ENCODE peak calls at places on chromosomes 2 and 18, in eight cellular contexts. One of them, this sample, is unnamed.

GRCh38 chr2:101704046-101704466 is 6.5 kb downstream of the MAP4K4 start:
- DNase-seq in NCI-H446 treated with DMSO at 0.1 percent for 48 hours: no peak
- DNase-seq in cardiac muscle cell: peak
- DNase-seq in hypothalamus: peak
- DNase-seq in dermis blood vessel endothelial cell: peak
- DNase-seq in stimulated activated CD8-positive, alpha-beta memory T cell treated with anti-CD3 and anti-CD28 coated beads, Interleukin-15, amount 100 ng/mL, for 24 hours: no peak
- DNase-seq in hepatocyte: peak
- DNase-seq in lung: no peak
- DNase-seq in this sample: no peak

GRCh38 chr2:55966431-55967118 is 43.0 kb upstream of the EFEMP1 start:
- DNase-seq in NCI-H446 treated with DMSO at 0.1 percent for 48 hours: peak
- DNase-seq in cardiac muscle cell: peak
- DNase-seq in hypothalamus: peak
- DNase-seq in dermis blood vessel endothelial cell: peak
- DNase-seq in stimulated activated CD8-positive, alpha-beta memory T cell treated with anti-CD3 and anti-CD28 coated beads, Interleukin-15, amount 100 ng/mL, for 24 hours: no peak
- DNase-seq in hepatocyte: peak
- DNase-seq in lung: no peak
- DNase-seq in this sample: no peak

GRCh38 chr2:120476141-120476540 is 130.2 kb downstream of the INHBB start:
- DNase-seq in NCI-H446 treated with DMSO at 0.1 percent for 48 hours: no peak
- DNase-seq in cardiac muscle cell: no peak
- DNase-seq in hypothalamus: no peak
- DNase-seq in dermis blood vessel endothelial cell: no peak
- DNase-seq in stimulated activated CD8-positive, alpha-beta memory T cell treated with anti-CD3 and anti-CD28 coated beads, Interleukin-15, amount 100 ng/mL, for 24 hours: no peak
- DNase-seq in hepatocyte: no peak
- DNase-seq in lung: peak
- DNase-seq in this sample: no peak

GRCh38 chr2:240567872-240568677 is at the start of gene RNPEPL1:
- DNase-seq in NCI-H446 treated with DMSO at 0.1 percent for 48 hours: no peak
- DNase-seq in cardiac muscle cell: no peak
- DNase-seq in hypothalamus: peak
- DNase-seq in dermis blood vessel endothelial cell: peak
- DNase-seq in stimulated activated CD8-positive, alpha-beta memory T cell treated with anti-CD3 and anti-CD28 coated beads, Interleukin-15, amount 100 ng/mL, for 24 hours: no peak
- DNase-seq in hepatocyte: peak
- DNase-seq in lung: no peak
- DNase-seq in this sample: peak

GRCh38 chr2:158463496-158464095 is 6.8 kb downstream of the PKP4 start:
- DNase-seq in NCI-H446 treated with DMSO at 0.1 percent for 48 hours: no peak
- DNase-seq in cardiac muscle cell: peak
- DNase-seq in hypothalamus: no peak
- DNase-seq in dermis blood vessel endothelial cell: no peak
- DNase-seq in stimulated activated CD8-positive, alpha-beta memory T cell treated with anti-CD3 and anti-CD28 coated beads, Interleukin-15, amount 100 ng/mL, for 24 hours: no peak
- DNase-seq in hepatocyte: no peak
- DNase-seq in lung: no peak
- DNase-seq in this sample: no peak

GRCh38 chr2:64649013-64649484 is 4.7 kb downstream of the SERTAD2 start:
- DNase-seq in NCI-H446 treated with DMSO at 0.1 percent for 48 hours: no peak
- DNase-seq in cardiac muscle cell: no peak
- DNase-seq in hypothalamus: no peak
- DNase-seq in dermis blood vessel endothelial cell: no peak
- DNase-seq in stimulated activated CD8-positive, alpha-beta memory T cell treated with anti-CD3 and anti-CD28 coated beads, Interleukin-15, amount 100 ng/mL, for 24 hours: no peak
- DNase-seq in hepatocyte: peak
- DNase-seq in lung: no peak
- DNase-seq in this sample: peak

GRCh38 chr2:20516646-20517341 is 69.9 kb downstream of the RHOB start:
- DNase-seq in NCI-H446 treated with DMSO at 0.1 percent for 48 hours: peak
- DNase-seq in cardiac muscle cell: peak
- DNase-seq in hypothalamus: peak
- DNase-seq in dermis blood vessel endothelial cell: no peak
- DNase-seq in stimulated activated CD8-positive, alpha-beta memory T cell treated with anti-CD3 and anti-CD28 coated beads, Interleukin-15, amount 100 ng/mL, for 24 hours: no peak
- DNase-seq in hepatocyte: no peak
- DNase-seq in lung: peak
- DNase-seq in this sample: peak

GRCh38 chr2:118310878-118311442 is 222.7 kb downstream of the INSIG2 start:
- DNase-seq in NCI-H446 treated with DMSO at 0.1 percent for 48 hours: no peak
- DNase-seq in cardiac muscle cell: peak
- DNase-seq in hypothalamus: peak
- DNase-seq in dermis blood vessel endothelial cell: peak
- DNase-seq in stimulated activated CD8-positive, alpha-beta memory T cell treated with anti-CD3 and anti-CD28 coated beads, Interleukin-15, amount 100 ng/mL, for 24 hours: no peak
- DNase-seq in hepatocyte: peak
- DNase-seq in lung: no peak
- DNase-seq in this sample: no peak

GRCh38 chr2:216742411-216742810 is 47.1 kb upstream of the IGFBP5 start:
- DNase-seq in NCI-H446 treated with DMSO at 0.1 percent for 48 hours: no peak
- DNase-seq in cardiac muscle cell: peak
- DNase-seq in hypothalamus: no peak
- DNase-seq in dermis blood vessel endothelial cell: no peak
- DNase-seq in stimulated activated CD8-positive, alpha-beta memory T cell treated with anti-CD3 and anti-CD28 coated beads, Interleukin-15, amount 100 ng/mL, for 24 hours: no peak
- DNase-seq in hepatocyte: no peak
- DNase-seq in lung: peak
- DNase-seq in this sample: no peak

GRCh38 chr2:199309973-199310372 is 147.8 kb downstream of the SATB2 start:
- DNase-seq in NCI-H446 treated with DMSO at 0.1 percent for 48 hours: peak
- DNase-seq in cardiac muscle cell: no peak
- DNase-seq in hypothalamus: no peak
- DNase-seq in dermis blood vessel endothelial cell: no peak
- DNase-seq in stimulated activated CD8-positive, alpha-beta memory T cell treated with anti-CD3 and anti-CD28 coated beads, Interleukin-15, amount 100 ng/mL, for 24 hours: no peak
- DNase-seq in hepatocyte: no peak
- DNase-seq in lung: no peak
- DNase-seq in this sample: no peak

GRCh38 chr2:51103205-51103604 is 71.3 kb upstream of the NRXN1 start:
- DNase-seq in NCI-H446 treated with DMSO at 0.1 percent for 48 hours: no peak
- DNase-seq in cardiac muscle cell: peak
- DNase-seq in hypothalamus: no peak
- DNase-seq in dermis blood vessel endothelial cell: no peak
- DNase-seq in stimulated activated CD8-positive, alpha-beta memory T cell treated with anti-CD3 and anti-CD28 coated beads, Interleukin-15, amount 100 ng/mL, for 24 hours: no peak
- DNase-seq in hepatocyte: peak
- DNase-seq in lung: peak
- DNase-seq in this sample: no peak

GRCh38 chr18:5596585-5596984 is 52.8 kb upstream of the EPB41L3 start:
- DNase-seq in NCI-H446 treated with DMSO at 0.1 percent for 48 hours: no peak
- DNase-seq in cardiac muscle cell: no peak
- DNase-seq in hypothalamus: no peak
- DNase-seq in dermis blood vessel endothelial cell: no peak
- DNase-seq in stimulated activated CD8-positive, alpha-beta memory T cell treated with anti-CD3 and anti-CD28 coated beads, Interleukin-15, amount 100 ng/mL, for 24 hours: no peak
- DNase-seq in hepatocyte: no peak
- DNase-seq in lung: no peak
- DNase-seq in this sample: no peak

GRCh38 chr2:154447727-154448418 is 250.6 kb upstream of the KCNJ3 start:
- DNase-seq in NCI-H446 treated with DMSO at 0.1 percent for 48 hours: no peak
- DNase-seq in cardiac muscle cell: no peak
- DNase-seq in hypothalamus: no peak
- DNase-seq in dermis blood vessel endothelial cell: no peak
- DNase-seq in stimulated activated CD8-positive, alpha-beta memory T cell treated with anti-CD3 and anti-CD28 coated beads, Interleukin-15, amount 100 ng/mL, for 24 hours: no peak
- DNase-seq in hepatocyte: peak
- DNase-seq in lung: no peak
- DNase-seq in this sample: peak

GRCh38 chr2:230234845-230235244 is 9.3 kb downstream of the SP140 start:
- DNase-seq in NCI-H446 treated with DMSO at 0.1 percent for 48 hours: no peak
- DNase-seq in cardiac muscle cell: peak
- DNase-seq in hypothalamus: no peak
- DNase-seq in dermis blood vessel endothelial cell: no peak
- DNase-seq in stimulated activated CD8-positive, alpha-beta memory T cell treated with anti-CD3 and anti-CD28 coated beads, Interleukin-15, amount 100 ng/mL, for 24 hours: no peak
- DNase-seq in hepatocyte: no peak
- DNase-seq in lung: no peak
- DNase-seq in this sample: no peak

GRCh38 chr2:199570957-199571356 is 113.2 kb upstream of the SATB2 start:
- DNase-seq in NCI-H446 treated with DMSO at 0.1 percent for 48 hours: no peak
- DNase-seq in cardiac muscle cell: no peak
- DNase-seq in hypothalamus: no peak
- DNase-seq in dermis blood vessel endothelial cell: no peak
- DNase-seq in stimulated activated CD8-positive, alpha-beta memory T cell treated with anti-CD3 and anti-CD28 coated beads, Interleukin-15, amount 100 ng/mL, for 24 hours: no peak
- DNase-seq in hepatocyte: no peak
- DNase-seq in lung: no peak
- DNase-seq in this sample: no peak

GRCh38 chr18:49934457-49934856 is 121.1 kb upstream of the ACAA2 start:
- DNase-seq in NCI-H446 treated with DMSO at 0.1 percent for 48 hours: no peak
- DNase-seq in cardiac muscle cell: peak
- DNase-seq in hypothalamus: no peak
- DNase-seq in dermis blood vessel endothelial cell: no peak
- DNase-seq in stimulated activated CD8-positive, alpha-beta memory T cell treated with anti-CD3 and anti-CD28 coated beads, Interleukin-15, amount 100 ng/mL, for 24 hours: no peak
- DNase-seq in hepatocyte: no peak
- DNase-seq in lung: no peak
- DNase-seq in this sample: no peak

GRCh38 chr18:13268035-13268700 is 49.6 kb downstream of the LDLRAD4 start:
- DNase-seq in NCI-H446 treated with DMSO at 0.1 percent for 48 hours: no peak
- DNase-seq in cardiac muscle cell: peak
- DNase-seq in hypothalamus: no peak
- DNase-seq in dermis blood vessel endothelial cell: peak
- DNase-seq in stimulated activated CD8-positive, alpha-beta memory T cell treated with anti-CD3 and anti-CD28 coated beads, Interleukin-15, amount 100 ng/mL, for 24 hours: no peak
- DNase-seq in hepatocyte: peak
- DNase-seq in lung: no peak
- DNase-seq in this sample: no peak

GRCh38 chr2:201854841-201855240 is 48.5 kb downstream of the CDK15 start:
- DNase-seq in NCI-H446 treated with DMSO at 0.1 percent for 48 hours: no peak
- DNase-seq in cardiac muscle cell: no peak
- DNase-seq in hypothalamus: no peak
- DNase-seq in dermis blood vessel endothelial cell: no peak
- DNase-seq in stimulated activated CD8-positive, alpha-beta memory T cell treated with anti-CD3 and anti-CD28 coated beads, Interleukin-15, amount 100 ng/mL, for 24 hours: no peak
- DNase-seq in hepatocyte: no peak
- DNase-seq in lung: no peak
- DNase-seq in this sample: no peak